ENCODE peak calls at places on chromosome 20, in nine cellular contexts. F, O, U, J, I, B, T, H and P are unnamed samples.

GRCh38 chr20:31607640-31608255 is 2.7 kb downstream of the ID1 start:
- DNase-seq in F (no peak), O (no peak), U (no peak), J (no peak), I (peak; percentile 67), B (no peak), T (no peak), H (peak; percentile 45), P (no peak)

GRCh38 chr20:47326718-47327137 is 29.8 kb downstream of the ZMYND8 start:
- DNase-seq in F (no peak), O (no peak), U (no peak), J (no peak), I (no peak), B (no peak), T (no peak), H (peak; percentile 39), P (no peak)

GRCh38 chr20:62832212-62832922 is 15.5 kb downstream of the COL9A3 start:
- DNase-seq in F (no peak), O (no peak), U (no peak), J (no peak), I (no peak), B (no peak), T (no peak), H (no peak), P (no peak)

GRCh38 chr20:35199696-35200095 is 26.8 kb upstream of the MMP24 start:
- DNase-seq in F (no peak), O (no peak), U (no peak), J (peak; percentile 71), I (no peak), B (peak; percentile 19), T (no peak), H (peak; percentile 26), P (no peak)

GRCh38 chr20:62953167-62953838 is 794 bp downstream of the SLC17A9 start:
- DNase-seq in F (no peak), O (no peak), U (no peak), J (no peak), I (no peak), B (no peak), T (no peak), H (no peak), P (no peak)

GRCh38 chr20:35398660-35399144 is 13.1 kb downstream of the UQCC1 start:
- DNase-seq in F (no peak), O (no peak), U (no peak), J (no peak), I (no peak), B (no peak), T (no peak), H (peak; percentile 62), P (no peak)

GRCh38 chr20:50038574-50038991 is 55.8 kb downstream of the SNAI1 start:
- DNase-seq in F (no peak), O (no peak), U (no peak), J (no peak), I (no peak), B (no peak), T (no peak), H (no peak), P (no peak)

GRCh38 chr20:31485450-31486339 is 10.6 kb downstream of the REM1 start:
- DNase-seq in F (no peak), O (no peak), U (no peak), J (no peak), I (no peak), B (no peak), T (no peak), H (peak; percentile 36), P (no peak)

GRCh38 chr20:11111191-11111590 is 437.4 kb upstream of the JAG1 start:
- DNase-seq in F (no peak), O (no peak), U (no peak), J (peak; percentile 73), I (no peak), B (no peak), T (no peak), H (no peak), P (no peak)

GRCh38 chr20:11457476-11457875 is 460.2 kb upstream of the BTBD3 start:
- DNase-seq in F (no peak), O (no peak), U (no peak), J (no peak), I (no peak), B (no peak), T (no peak), H (no peak), P (no peak)